ENCODE peak calls at places on chromosomes 5 and 9, in ten cellular contexts. T, P, W, U, I, E, O, A, C and V are unnamed samples.

GRCh38 chr5:57855831-57856230 is 373.2 kb upstream of the ACTBL2 start:
- DNase-seq in T (no peak), P (no peak), W (no peak), U (no peak), I (no peak), E (no peak), O (no peak), A (no peak), C (no peak), V (no peak)

GRCh38 chr5:74299833-74300232 is 340.7 kb downstream of the ENC1 start:
- DNase-seq in T (no peak), P (no peak), W (no peak), U (no peak), I (no peak), E (no peak), O (no peak), A (no peak), C (no peak), V (no peak)

GRCh38 chr5:65926893-65927292 is 518 bp downstream of the ERBIN start:
- DNase-seq in T (no peak), P (peak), W (peak), U (peak), I (no peak), E (no peak), O (no peak), A (no peak), C (no peak), V (no peak)

GRCh38 chr5:35230043-35230611 is at the start of gene PRLR:
- DNase-seq in T (no peak), P (no peak), W (peak), U (no peak), I (no peak), E (peak), O (no peak), A (no peak), C (peak), V (peak)

GRCh38 chr5:133508845-133509741 is 103.2 kb downstream of the FSTL4 start:
- DNase-seq in T (no peak), P (peak), W (no peak), U (no peak), I (no peak), E (no peak), O (no peak), A (no peak), C (no peak), V (no peak)

GRCh38 chr9:97808972-97809371 is 44.1 kb upstream of the FOXE1 start:
- DNase-seq in T (no peak), P (no peak), W (no peak), U (no peak), I (no peak), E (no peak), O (no peak), A (no peak), C (no peak), V (no peak)

GRCh38 chr9:76658510-76659231 is 105.6 kb upstream of the PCA3 start:
- DNase-seq in T (no peak), P (peak), W (peak), U (peak), I (no peak), E (no peak), O (no peak), A (no peak), C (no peak), V (no peak)

GRCh38 chr9:133255371-133255940 is 19.5 kb downstream of the ABO start:
- DNase-seq in T (peak), P (no peak), W (no peak), U (no peak), I (no peak), E (no peak), O (no peak), A (no peak), C (peak), V (no peak)

GRCh38 chr9:70079364-70080103 is 35.9 kb downstream of the MAMDC2 start:
- DNase-seq in T (no peak), P (peak), W (peak), U (no peak), I (no peak), E (no peak), O (peak), A (no peak), C (peak), V (no peak)

GRCh38 chr5:81878333-81878732 is 93.5 kb upstream of the ATG10 start:
- DNase-seq in T (no peak), P (no peak), W (no peak), U (no peak), I (no peak), E (no peak), O (no peak), A (no peak), C (no peak), V (no peak)

GRCh38 chr5:68548959-68549676 is 333.6 kb downstream of the PIK3R1 start:
- DNase-seq in T (no peak), P (no peak), W (peak), U (no peak), I (no peak), E (no peak), O (peak), A (no peak), C (no peak), V (no peak)